ENCODE peak calls at places on chromosome 21, in seven cellular contexts. T is H9, X is IMR-90, L is H1, H is neuronal stem cell, S is trophoblast cell, U is mesenchymal stem cell. C is an unnamed sample.

GRCh38 chr21:33027401-33028185 is 1.9 kb downstream of the OLIG2 start:
- DNase-seq in X (no peak), L (no peak), H (no peak), T (peak), S (no peak), U (no peak), C (no peak)

GRCh38 chr21:33734326-33734725 is 92.0 kb downstream of the ITSN1 start:
- DNase-seq in T (no peak), U (peak), S (no peak), L (no peak), X (peak), H (no peak), C (no peak)

GRCh38 chr21:42734323-42734971 is 81.0 kb downstream of the PDE9A start:
- DNase-seq in S (no peak), H (no peak), X (no peak), T (no peak), U (no peak), L (no peak), C (no peak)

GRCh38 chr21:29271927-29272333 is 26.8 kb upstream of the BACH1 start:
- DNase-seq in T (no peak), S (no peak), H (no peak), X (no peak), L (no peak), U (no peak), C (no peak)

GRCh38 chr21:37587203-37587602 is 220.6 kb downstream of the DYRK1A start:
- DNase-seq in X (no peak), H (no peak), S (no peak), L (no peak), T (no peak), U (no peak), C (peak)

GRCh38 chr21:41411449-41412089 is 14.5 kb upstream of the MX1 start:
- DNase-seq in X (no peak), U (peak), T (no peak), S (peak), H (no peak), L (no peak), C (peak)

GRCh38 chr21:42627527-42628289 is 25.7 kb upstream of the PDE9A start:
- DNase-seq in L (no peak), U (no peak), H (no peak), S (no peak), T (no peak), X (no peak), C (no peak)

GRCh38 chr21:42047821-42048613 is 23.1 kb upstream of the UMODL1 start:
- DNase-seq in T (no peak), U (peak), S (no peak), H (no peak), X (peak), L (no peak), C (no peak)

GRCh38 chr21:41720250-41720649 is 46.6 kb downstream of the RIPK4 start:
- DNase-seq in U (no peak), S (no peak), L (no peak), T (no peak), X (no peak), H (no peak), C (no peak)

GRCh38 chr21:24693779-24694178 is 913.5 kb downstream of the MRPL39 start:
- DNase-seq in U (no peak), H (no peak), L (no peak), S (no peak), T (no peak), X (no peak), C (peak)

GRCh38 chr21:25385912-25386474 is 221.3 kb downstream of the MRPL39 start:
- DNase-seq in X (peak), T (peak), U (peak), S (peak), L (no peak), H (peak), C (peak)

GRCh38 chr21:41317458-41317857 is 857 bp downstream of the FAM3B start:
- DNase-seq in H (no peak), U (no peak), S (no peak), X (no peak), T (no peak), L (no peak), C (no peak)

GRCh38 chr21:33655591-33656221 is 13.4 kb downstream of the ITSN1 start:
- DNase-seq in S (peak), L (no peak), T (peak), X (peak), H (no peak), U (peak), C (peak)

GRCh38 chr21:46182548-46183336 is 1.5 kb downstream of the SPATC1L start:
- DNase-seq in U (peak), X (no peak), S (no peak), T (peak), L (no peak), H (no peak), C (no peak)

GRCh38 chr21:39048064-39048463 is 135.2 kb downstream of the PSMG1 start:
- DNase-seq in T (peak), X (peak), L (no peak), H (peak), S (peak), U (peak), C (peak)

GRCh38 chr21:26093094-26093493 is 77.5 kb downstream of the APP start:
- DNase-seq in U (peak), T (no peak), H (no peak), S (no peak), L (no peak), X (peak), C (no peak)

GRCh38 chr21:35266546-35266945 is 217.4 kb upstream of the RUNX1 start:
- DNase-seq in X (no peak), T (no peak), H (no peak), L (no peak), S (peak), U (no peak), C (peak)

GRCh38 chr21:33699277-33699676 is 57.0 kb downstream of the ITSN1 start:
- DNase-seq in X (no peak), T (no peak), H (no peak), U (no peak), S (no peak), L (no peak), C (no peak)

GRCh38 chr21:39180429-39181019 is 2.7 kb downstream of the PSMG1 start:
- DNase-seq in H (no peak), S (no peak), L (no peak), U (peak), T (no peak), X (no peak), C (no peak)

GRCh38 chr21:34939673-34940321 is 109.3 kb downstream of the RUNX1 start:
- DNase-seq in U (no peak), H (no peak), L (no peak), T (no peak), X (no peak), S (no peak), C (no peak)

GRCh38 chr21:17540530-17540929 is 27.7 kb downstream of the CXADR start:
- DNase-seq in U (no peak), L (no peak), T (no peak), S (no peak), X (no peak), H (no peak), C (no peak)

GRCh38 chr21:37915941-37916794 is at the start of gene KCNJ6:
- DNase-seq in U (peak), S (peak), L (no peak), T (peak), H (peak), X (peak), C (peak)

GRCh38 chr21:14843991-14844390 is 220.8 kb downstream of the NRIP1 start:
- DNase-seq in U (no peak), H (no peak), X (peak), T (no peak), L (no peak), S (no peak), C (no peak)
- H2BK120ac ChIP-seq in U (no peak), H (no peak), X (no peak), T (no peak), L (no peak), S (no peak), C (no peak)

GRCh38 chr21:21858502-21859334 is 860.5 kb downstream of the NCAM2 start:
- DNase-seq in U (no peak), S (no peak), X (no peak), L (no peak), T (no peak), H (no peak), C (no peak)
- H2BK120ac ChIP-seq in U (no peak), S (no peak), X (no peak), L (no peak), T (no peak), H (no peak), C (no peak)

GRCh38 chr21:27799861-27800260 is 833.0 kb upstream of the ADAMTS5 start:
- DNase-seq in S (no peak), T (no peak), U (no peak), L (no peak), H (no peak), X (no peak), C (no peak)
- H2BK120ac ChIP-seq in S (no peak), T (no peak), U (no peak), L (no peak), H (no peak), X (no peak), C (no peak)

GRCh38 chr21:44574457-44575306 is 1.2 kb downstream of the KRTAP10-4 start:
- DNase-seq in T (no peak), X (no peak), U (no peak), L (no peak), S (no peak), H (no peak), C (peak)
- H2BK120ac ChIP-seq in T (no peak), X (no peak), U (no peak), L (no peak), S (no peak), H (no peak), C (no peak)

DNA sequence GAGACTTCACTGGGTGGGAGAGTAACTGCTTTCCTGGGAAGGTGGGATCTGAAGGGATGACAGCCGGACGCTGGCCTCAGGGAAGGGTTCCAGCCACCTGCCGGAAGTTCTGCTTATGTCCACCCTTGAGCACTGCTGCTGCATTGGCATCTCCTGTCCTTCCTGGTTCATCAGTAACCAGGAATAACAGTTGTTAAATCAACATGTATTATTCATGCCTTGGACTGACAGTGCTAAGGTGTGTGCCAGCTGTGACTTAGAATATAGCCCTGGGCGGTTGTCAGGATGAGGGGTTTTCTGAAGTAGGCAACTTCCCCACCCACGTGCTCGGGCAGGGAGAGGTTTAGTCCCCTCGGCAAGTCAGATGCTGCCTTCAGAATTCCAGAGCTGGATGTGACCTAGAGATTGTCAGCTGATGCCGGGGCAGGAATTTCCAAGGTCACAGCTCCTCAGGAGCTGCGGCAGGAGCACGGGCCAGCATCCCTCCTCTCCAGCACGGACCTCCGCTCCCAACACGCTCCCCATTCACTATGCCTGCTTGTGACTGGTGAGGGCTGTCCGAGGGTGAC is 17.9 kb downstream of the CLDN14 start:
- DNase-seq in H (no peak), L (no peak), U (no peak), S (peak), T (no peak), X (no peak), C (no peak)
- H2BK120ac ChIP-seq in H (no peak), L (no peak), U (no peak), S (no peak), T (no peak), X (no peak), C (no peak)

C was measured in mesendoderm.